ENCODE peak calls at places on chromosome 1, in eight cellular contexts. E, Y, J, T, X, U, L and H are unnamed samples.

GRCh38 chr1:187513190-187513589 is 684.4 kb downstream of the PLA2G4A start:
- DNase-seq in E (peak), Y (no peak), J (no peak), T (no peak), X (no peak), U (no peak), L (no peak), H (peak)

GRCh38 chr1:27481994-27482620 is 7.9 kb downstream of the WASF2 start:
- DNase-seq in E (no peak), Y (no peak), J (no peak), T (no peak), X (no peak), U (no peak), L (no peak), H (no peak)

GRCh38 chr1:211490038-211490678 is 1.8 kb downstream of the RD3 start:
- DNase-seq in E (no peak), Y (no peak), J (peak), T (no peak), X (no peak), U (no peak), L (no peak), H (no peak)

GRCh38 chr1:207923561-207923960 is 12.6 kb upstream of the CD34 start:
- DNase-seq in E (peak), Y (no peak), J (peak), T (no peak), X (no peak), U (no peak), L (peak), H (peak)

GRCh38 chr1:84668185-84668584 is 22.1 kb downstream of the SSX2IP start:
- DNase-seq in E (peak), Y (no peak), J (no peak), T (no peak), X (no peak), U (no peak), L (no peak), H (peak)

GRCh38 chr1:196501760-196502428 is 106.3 kb downstream of the KCNT2 start:
- DNase-seq in E (no peak), Y (no peak), J (no peak), T (no peak), X (no peak), U (no peak), L (no peak), H (no peak)

GRCh38 chr1:176954242-176954641 is 210.3 kb downstream of the ASTN1 start:
- DNase-seq in E (peak), Y (no peak), J (no peak), T (no peak), X (no peak), U (no peak), L (peak), H (no peak)

GRCh38 chr1:221891708-221892107 is 149.8 kb upstream of the DUSP10 start:
- DNase-seq in E (no peak), Y (no peak), J (peak), T (no peak), X (no peak), U (no peak), L (no peak), H (no peak)

GRCh38 chr1:241615043-241615974 is 24.9 kb downstream of the CHML start:
- DNase-seq in E (no peak), Y (no peak), J (no peak), T (peak), X (no peak), U (no peak), L (no peak), H (no peak)

GRCh38 chr1:111203681-111204210 is 3.3 kb upstream of the DENND2D start:
- DNase-seq in E (peak), Y (peak), J (peak), T (peak), X (no peak), U (peak), L (no peak), H (peak)
- TF ChIP-seq POLR2A in E (no peak), Y (peak), J (peak), T (no peak), X (no peak), U (no peak), L (no peak), H (no peak)

GRCh38 chr1:156064615-156065014 is 3.7 kb downstream of the RAB25 start:
- DNase-seq in E (no peak), Y (no peak), J (no peak), T (no peak), X (no peak), U (no peak), L (no peak), H (no peak)

GRCh38 chr1:156063997-156064285 is 3.0 kb downstream of the RAB25 start:
- DNase-seq in E (no peak), Y (no peak), J (no peak), T (no peak), X (no peak), U (no peak), L (no peak), H (no peak)

GRCh38 chr1:156062189-156062588 is 1.2 kb downstream of the RAB25 start:
- DNase-seq in E (no peak), Y (no peak), J (no peak), T (peak), X (no peak), U (no peak), L (no peak), H (no peak)

GRCh38 chr1:156065212-156065611 is 4.3 kb downstream of the RAB25 start:
- DNase-seq in E (no peak), Y (no peak), J (no peak), T (no peak), X (no peak), U (no peak), L (no peak), H (no peak)

DNA sequence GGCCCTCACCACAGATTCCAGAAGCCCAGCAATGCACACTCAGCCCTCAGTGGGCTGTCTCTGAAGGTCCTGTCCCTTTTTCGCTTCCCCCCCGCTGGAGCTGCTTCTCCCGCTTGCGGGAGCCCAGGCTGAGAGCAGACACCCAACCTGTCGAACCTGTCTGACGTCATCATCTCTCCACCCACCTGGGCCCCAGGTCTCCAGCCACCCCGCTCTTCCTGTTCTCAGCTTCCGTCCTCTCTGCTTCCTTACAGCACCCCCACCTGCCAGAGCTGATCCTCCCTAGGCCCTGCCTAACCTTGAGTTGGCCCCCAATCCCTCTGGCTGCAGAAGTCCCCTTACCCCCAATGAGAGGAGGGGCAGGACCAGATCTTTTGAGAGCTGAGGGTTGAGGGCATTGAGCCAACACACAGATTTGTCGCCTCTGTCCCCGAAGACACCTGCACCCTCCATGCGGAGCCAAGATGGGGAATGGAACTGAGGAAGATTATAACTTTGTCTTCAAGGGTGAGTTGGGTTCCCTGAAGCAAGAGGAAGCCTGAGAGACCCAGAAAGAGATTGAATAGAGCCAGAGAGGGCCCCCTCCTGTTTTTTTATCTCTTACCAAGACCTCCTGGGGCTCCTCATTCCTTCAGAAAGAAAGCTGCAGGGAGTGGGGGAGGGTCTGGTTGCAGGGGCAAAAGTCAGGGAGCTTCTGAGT is at the start of gene RAB25:
- DNase-seq in E (no peak), Y (no peak), J (no peak), T (peak), X (peak), U (no peak), L (no peak), H (no peak)
- TF ChIP-seq POLR2A in E (no peak), Y (no peak), J (peak), T (no peak), X (peak), U (no peak), L (no peak), H (no peak)

DNA sequence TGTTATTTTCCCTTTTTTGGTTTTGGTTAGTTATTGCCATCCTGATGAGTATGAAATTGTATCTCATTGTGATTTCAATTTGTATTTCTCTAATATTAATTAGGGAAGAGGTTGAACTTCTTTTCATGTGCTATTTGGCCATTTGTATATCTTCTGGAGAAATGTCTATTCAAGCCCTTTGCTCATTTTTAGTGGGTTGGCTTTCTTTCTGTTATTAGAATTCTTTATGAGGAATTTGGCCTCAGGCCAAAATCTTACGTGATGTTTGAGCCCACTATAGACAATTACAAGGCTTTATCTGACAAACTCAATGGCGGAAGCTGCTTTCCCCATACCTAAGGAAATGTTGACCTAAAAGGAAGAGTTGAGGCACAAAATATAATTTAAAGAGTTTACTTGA is 32.9 kb downstream of the IVNS1ABP start:
- DNase-seq in E (no peak), Y (no peak), J (no peak), T (no peak), X (no peak), U (no peak), L (peak), H (peak)
- TF ChIP-seq POLR2A in E (no peak), Y (no peak), J (no peak), T (no peak), X (no peak), U (no peak), L (no peak), H (no peak)

DNA sequence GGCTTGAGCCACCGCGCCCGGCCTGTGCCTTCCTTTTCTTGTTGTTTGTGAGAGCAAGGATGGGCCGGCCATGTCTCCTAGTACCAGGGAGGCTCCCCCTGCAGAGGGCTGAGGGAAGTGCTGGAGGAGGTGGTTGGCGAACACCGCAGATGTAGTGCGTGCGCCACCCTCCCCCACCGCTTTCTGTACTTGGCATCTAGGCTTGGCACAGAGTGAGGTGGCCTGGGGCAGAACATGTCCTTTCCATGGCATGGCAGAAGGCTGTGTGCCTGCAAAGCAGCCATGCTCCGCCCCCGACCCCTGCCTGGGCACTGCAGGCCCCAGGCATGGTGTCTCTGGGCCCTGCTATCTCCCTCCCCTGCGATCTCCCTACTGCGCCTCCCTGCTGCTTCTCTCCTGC is 30.7 kb downstream of the ALPL start:
- DNase-seq in E (peak), Y (no peak), J (peak), T (peak), X (peak), U (no peak), L (peak), H (peak)
- TF ChIP-seq POLR2A in E (no peak), Y (no peak), J (no peak), T (no peak), X (no peak), U (no peak), L (no peak), H (no peak)

DNA sequence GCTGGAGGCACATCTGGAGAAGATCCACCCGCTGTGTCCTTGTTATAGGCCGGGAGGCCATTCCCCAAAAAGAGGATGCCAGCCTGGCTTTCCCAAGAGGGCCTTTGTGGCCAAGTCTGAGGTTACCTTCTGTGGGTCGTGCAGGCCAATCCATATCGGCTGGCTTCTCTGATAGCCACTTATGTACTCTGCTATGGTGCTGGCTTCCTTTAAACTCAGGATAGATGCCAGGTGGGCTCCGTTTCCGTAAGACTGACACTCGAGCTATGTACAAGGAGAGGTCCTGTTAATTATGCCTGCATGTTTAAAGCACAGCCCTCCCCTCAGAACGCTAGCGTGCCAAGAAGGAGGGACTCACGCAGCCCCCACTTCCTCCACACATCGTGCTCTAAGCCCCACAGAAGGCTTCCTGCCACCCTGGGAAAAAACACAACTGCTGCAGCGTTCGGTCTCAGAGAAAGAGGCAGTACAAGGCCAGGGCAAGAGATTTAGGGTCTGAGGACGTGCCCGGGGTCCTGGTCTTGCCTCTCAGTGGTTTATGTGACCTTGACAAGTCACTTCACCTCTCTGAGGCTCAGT is 11.6 kb downstream of the REG4 start:
- DNase-seq in E (no peak), Y (no peak), J (no peak), T (no peak), X (peak), U (no peak), L (no peak), H (no peak)
- TF ChIP-seq POLR2A in E (no peak), Y (no peak), J (no peak), T (no peak), X (no peak), U (no peak), L (no peak), H (no peak)

DNA sequence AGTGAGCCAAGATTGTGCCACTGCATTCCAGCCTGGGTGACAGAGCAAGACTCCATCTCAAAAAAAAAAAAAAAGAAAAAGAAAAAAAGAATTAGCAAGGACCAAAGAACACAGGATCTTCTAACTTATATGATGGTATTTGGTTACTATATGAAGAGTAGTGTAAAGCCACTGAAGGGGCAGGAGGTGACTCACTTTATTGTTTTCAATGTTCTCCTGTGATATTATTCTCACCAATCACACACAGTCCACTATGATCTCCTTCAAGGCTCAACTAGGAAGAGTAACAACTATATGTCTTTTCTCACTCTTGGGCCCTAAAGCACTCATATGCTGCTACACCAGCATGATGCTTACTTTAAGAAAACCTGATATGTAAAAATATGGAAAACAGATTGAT is 26.7 kb downstream of the RC3H1 start:
- DNase-seq in E (no peak), Y (no peak), J (no peak), T (no peak), X (no peak), U (no peak), L (no peak), H (no peak)
- TF ChIP-seq POLR2A in E (no peak), Y (no peak), J (no peak), T (no peak), X (no peak), U (no peak), L (no peak), H (no peak)

GRCh38 chr1:77888071-77888428 is 374 bp upstream of the NEXN start:
- DNase-seq in E (no peak), Y (no peak), J (no peak), T (no peak), X (no peak), U (no peak), L (peak), H (peak)

GRCh38 chr1:77891200-77891599 is 2.8 kb downstream of the NEXN start:
- DNase-seq in E (no peak), Y (no peak), J (no peak), T (no peak), X (no peak), U (no peak), L (no peak), H (no peak)

GRCh38 chr1:77889671-77890070 is 1.2 kb downstream of the NEXN start:
- DNase-seq in E (no peak), Y (no peak), J (peak), T (no peak), X (no peak), U (no peak), L (no peak), H (no peak)

GRCh38 chr1:77889240-77889637 is 815 bp downstream of the NEXN start:
- DNase-seq in E (peak), Y (peak), J (no peak), T (no peak), X (no peak), U (no peak), L (peak), H (peak)

GRCh38 chr1:77888429-77889239 is at the start of gene NEXN:
- DNase-seq in E (peak), Y (peak), J (peak), T (peak), X (peak), U (peak), L (peak), H (peak)
- TF ChIP-seq POLR2A in E (no peak), Y (no peak), J (peak), T (no peak), X (peak), U (no peak), L (no peak), H (no peak)

DNA sequence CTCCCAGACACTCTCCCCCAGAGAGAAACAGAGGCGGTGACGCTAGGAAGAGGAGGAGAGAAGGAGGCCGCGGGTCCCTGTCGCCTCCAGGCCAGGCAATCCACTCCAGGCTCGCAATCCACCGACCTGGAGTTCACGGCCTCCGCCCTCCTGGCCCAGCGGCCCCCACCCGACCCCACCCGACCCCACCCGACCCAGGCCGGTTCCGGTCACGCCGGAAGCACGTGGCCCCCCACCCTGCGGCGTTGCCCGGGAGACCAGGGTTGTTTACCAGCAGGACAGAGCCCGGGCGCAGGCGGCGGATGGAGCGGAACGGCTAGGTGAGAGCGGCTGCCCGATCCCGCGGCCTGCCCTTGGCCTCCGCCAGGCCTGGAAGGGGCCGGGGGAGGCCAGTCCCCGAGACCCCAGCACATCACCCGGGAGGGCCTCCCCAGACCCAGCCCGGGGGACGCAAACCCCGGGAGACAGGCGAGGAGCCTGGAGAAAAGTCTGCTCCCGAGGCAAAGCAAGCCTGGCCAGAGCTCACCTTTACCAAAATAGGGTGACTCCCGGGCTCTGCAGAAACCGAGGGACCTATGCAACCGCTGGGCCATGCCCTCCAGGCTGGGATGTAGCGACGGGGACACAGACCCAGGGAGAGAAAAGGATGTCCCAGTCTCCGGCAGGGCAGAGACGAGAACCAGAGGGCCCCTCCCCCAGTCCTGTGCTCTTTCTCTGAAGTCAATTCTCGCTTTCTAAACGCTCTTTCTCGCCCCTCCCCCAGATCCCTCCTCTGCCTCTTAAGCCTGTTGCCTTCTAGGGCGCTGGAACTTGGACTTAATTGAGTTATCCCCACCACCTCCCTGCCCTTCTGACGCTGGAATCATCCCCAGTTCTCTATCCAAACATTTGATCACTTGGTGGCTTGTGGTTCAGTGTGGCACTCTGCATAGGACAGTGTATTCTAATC is at the start of the genes PLA2G2C and UBXN10:
- DNase-seq in E (peak), Y (peak), J (peak), T (peak), X (peak), U (peak), L (peak), H (peak)
- TF ChIP-seq POLR2A in E (no peak), Y (no peak), J (no peak), T (no peak), X (no peak), U (peak), L (peak), H (peak)

DNA sequence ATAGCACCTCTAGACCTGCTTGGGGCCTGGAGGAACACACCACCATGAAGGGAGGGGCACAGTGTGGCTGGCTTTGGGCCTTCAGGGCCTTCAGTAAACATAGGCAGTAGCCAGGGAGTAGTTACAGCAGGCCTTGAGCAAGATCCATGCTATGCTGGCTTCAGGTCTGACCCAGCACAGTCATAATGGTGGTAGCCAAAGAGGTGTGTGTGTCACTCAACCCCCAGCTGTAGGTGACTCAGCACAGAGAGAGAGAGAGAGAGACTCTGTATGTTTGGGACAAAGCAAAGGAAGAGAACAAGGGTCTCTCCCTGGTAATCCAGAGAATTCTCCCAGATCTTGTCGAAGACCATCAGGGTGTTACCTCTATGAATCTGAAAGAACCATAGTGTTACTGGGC is 250.5 kb upstream of the PKN2 start:
- DNase-seq in E (no peak), Y (no peak), J (no peak), T (no peak), X (no peak), U (no peak), L (no peak), H (no peak)
- TF ChIP-seq POLR2A in E (no peak), Y (no peak), J (no peak), T (no peak), X (no peak), U (no peak), L (no peak), H (no peak)